ENCODE peak calls at places on chromosomes 1 and 21, in six cellular contexts. One of them, this sample, is unnamed.

GRCh38 chr1:234979316-234980223 is 149.1 kb downstream of the TOMM20 start:
- DNase-seq in H9: no peak
- DNase-seq in H1: no peak
- DNase-seq in IMR-90: no peak
- DNase-seq in mesenchymal stem cell: no peak
- DNase-seq in trophoblast cell: no peak
- DNase-seq in this sample: no peak

GRCh38 chr1:232459087-232459486 is 170.8 kb downstream of the SIPA1L2 start:
- DNase-seq in H9: no peak
- DNase-seq in H1: no peak
- DNase-seq in IMR-90: no peak
- DNase-seq in mesenchymal stem cell: no peak
- DNase-seq in trophoblast cell: no peak
- DNase-seq in this sample: no peak

GRCh38 chr1:12640958-12641272 is 3.0 kb upstream of the AADACL4 start:
- DNase-seq in H9: no peak
- DNase-seq in H1: no peak
- DNase-seq in IMR-90: no peak
- DNase-seq in mesenchymal stem cell: no peak
- DNase-seq in trophoblast cell: no peak
- DNase-seq in this sample: no peak

GRCh38 chr1:182552527-182552926 is 36.5 kb downstream of the RNASEL start:
- DNase-seq in H9: no peak
- DNase-seq in H1: no peak
- DNase-seq in IMR-90: peak
- DNase-seq in mesenchymal stem cell: no peak
- DNase-seq in trophoblast cell: no peak
- DNase-seq in this sample: no peak

GRCh38 chr1:112544011-112544688 is 35.4 kb downstream of the WNT2B start:
- DNase-seq in H9: no peak
- DNase-seq in H1: no peak
- DNase-seq in IMR-90: peak
- DNase-seq in mesenchymal stem cell: peak
- DNase-seq in trophoblast cell: peak
- DNase-seq in this sample: no peak

GRCh38 chr1:229758101-229759036 is 132.3 kb downstream of the URB2 start:
- DNase-seq in H9: no peak
- DNase-seq in H1: no peak
- DNase-seq in IMR-90: peak
- DNase-seq in mesenchymal stem cell: no peak
- DNase-seq in trophoblast cell: peak
- DNase-seq in this sample: no peak

GRCh38 chr21:42093991-42094417 is 22.9 kb downstream of the UMODL1 start:
- DNase-seq in H9: no peak
- DNase-seq in H1: no peak
- DNase-seq in IMR-90: peak
- DNase-seq in mesenchymal stem cell: peak
- DNase-seq in trophoblast cell: peak
- DNase-seq in this sample: no peak

GRCh38 chr1:227298532-227299174 is 19.6 kb downstream of the CDC42BPA start:
- DNase-seq in H9: no peak
- DNase-seq in H1: no peak
- DNase-seq in IMR-90: no peak
- DNase-seq in mesenchymal stem cell: peak
- DNase-seq in trophoblast cell: no peak
- DNase-seq in this sample: no peak

GRCh38 chr1:2644591-2645101 is 11.8 kb upstream of the MMEL1 start:
- DNase-seq in H9: no peak
- DNase-seq in H1: no peak
- DNase-seq in IMR-90: no peak
- DNase-seq in mesenchymal stem cell: no peak
- DNase-seq in trophoblast cell: no peak
- DNase-seq in this sample: no peak

GRCh38 chr1:59013276-59013927 is 229.6 kb upstream of the JUN start:
- DNase-seq in H9: peak
- DNase-seq in H1: peak
- DNase-seq in IMR-90: peak
- DNase-seq in mesenchymal stem cell: peak
- DNase-seq in trophoblast cell: no peak
- DNase-seq in this sample: peak

GRCh38 chr1:58779837-58780585 is 3.8 kb downstream of the JUN start:
- DNase-seq in H9: peak
- DNase-seq in H1: no peak
- DNase-seq in IMR-90: peak
- DNase-seq in mesenchymal stem cell: peak
- DNase-seq in trophoblast cell: peak
- DNase-seq in this sample: no peak

GRCh38 chr21:46065215-46065992 is 32.5 kb upstream of the COL6A2 start:
- DNase-seq in H9: peak
- DNase-seq in H1: no peak
- DNase-seq in IMR-90: peak
- DNase-seq in mesenchymal stem cell: peak
- DNase-seq in trophoblast cell: peak
- DNase-seq in this sample: no peak

GRCh38 chr1:163035791-163036249 is 33.3 kb upstream of the RGS4 start:
- DNase-seq in H9: no peak
- DNase-seq in H1: no peak
- DNase-seq in IMR-90: peak
- DNase-seq in mesenchymal stem cell: peak
- DNase-seq in trophoblast cell: peak
- DNase-seq in this sample: no peak

GRCh38 chr1:240946926-240947325 is 335.0 kb upstream of the GREM2 start:
- DNase-seq in H9: no peak
- DNase-seq in H1: no peak
- DNase-seq in IMR-90: peak
- DNase-seq in mesenchymal stem cell: peak
- DNase-seq in trophoblast cell: peak
- DNase-seq in this sample: no peak

GRCh38 chr1:94017155-94017829 is 103.7 kb downstream of the ABCA4 start:
- DNase-seq in H9: no peak
- DNase-seq in H1: no peak
- DNase-seq in IMR-90: no peak
- DNase-seq in mesenchymal stem cell: no peak
- DNase-seq in trophoblast cell: no peak
- DNase-seq in this sample: no peak

DNA sequence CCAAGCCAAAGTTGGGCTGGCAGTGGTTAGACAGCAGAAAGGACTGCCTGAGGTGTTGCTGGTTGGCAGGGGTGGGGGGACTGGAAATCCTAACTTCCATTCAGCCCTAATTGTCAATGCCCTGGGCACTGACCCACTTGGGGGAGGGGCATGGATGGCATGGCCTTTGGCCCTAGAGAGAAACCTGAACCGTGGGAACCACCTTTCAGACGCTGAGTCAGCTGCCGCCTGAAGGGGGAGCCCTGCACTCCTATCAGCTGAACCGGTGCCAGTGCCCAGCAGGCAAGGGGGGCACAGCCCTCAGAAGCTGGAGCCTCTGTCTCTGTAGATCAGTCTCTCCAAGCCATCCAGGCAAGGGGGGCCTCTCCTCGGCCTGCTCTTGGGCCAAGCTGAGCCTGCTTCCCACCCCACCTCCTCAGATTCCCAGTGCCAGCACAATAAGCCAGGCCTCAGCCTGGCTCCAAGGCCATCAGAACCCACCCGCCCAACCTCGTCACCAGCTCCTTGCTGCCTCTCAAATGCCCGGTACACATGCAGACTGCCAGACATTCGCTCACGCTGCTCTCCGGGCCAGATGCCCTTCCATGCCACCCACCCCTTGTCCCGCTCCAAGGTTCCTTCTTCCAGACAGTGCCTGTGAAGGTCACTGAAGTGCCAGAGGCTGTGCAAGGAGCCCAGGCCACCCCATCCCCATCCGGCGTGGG is 11.6 kb downstream of the TINAGL1 start:
- DNase-seq in H9: peak
- DNase-seq in H1: no peak
- DNase-seq in IMR-90: no peak
- DNase-seq in mesenchymal stem cell: peak
- DNase-seq in trophoblast cell: no peak
- DNase-seq in this sample: peak
- H2AK5ac ChIP-seq in H9: no peak
- H2AK5ac ChIP-seq in H1: peak
- H2AK5ac ChIP-seq in IMR-90: no peak
- H2AK5ac ChIP-seq in mesenchymal stem cell: peak
- H2AK5ac ChIP-seq in trophoblast cell: peak
- H2AK5ac ChIP-seq in this sample: peak

GRCh38 chr1:75736016-75736415 is 11.5 kb downstream of the ACADM start:
- DNase-seq in H9: no peak
- DNase-seq in H1: no peak
- DNase-seq in IMR-90: no peak
- DNase-seq in mesenchymal stem cell: no peak
- DNase-seq in trophoblast cell: no peak
- DNase-seq in this sample: no peak
- H4K91ac ChIP-seq in H9: no peak
- H4K91ac ChIP-seq in H1: no peak
- H4K91ac ChIP-seq in IMR-90: no peak
- H4K91ac ChIP-seq in mesenchymal stem cell: no peak
- H4K91ac ChIP-seq in trophoblast cell: no peak
- H4K91ac ChIP-seq in this sample: no peak

DNA sequence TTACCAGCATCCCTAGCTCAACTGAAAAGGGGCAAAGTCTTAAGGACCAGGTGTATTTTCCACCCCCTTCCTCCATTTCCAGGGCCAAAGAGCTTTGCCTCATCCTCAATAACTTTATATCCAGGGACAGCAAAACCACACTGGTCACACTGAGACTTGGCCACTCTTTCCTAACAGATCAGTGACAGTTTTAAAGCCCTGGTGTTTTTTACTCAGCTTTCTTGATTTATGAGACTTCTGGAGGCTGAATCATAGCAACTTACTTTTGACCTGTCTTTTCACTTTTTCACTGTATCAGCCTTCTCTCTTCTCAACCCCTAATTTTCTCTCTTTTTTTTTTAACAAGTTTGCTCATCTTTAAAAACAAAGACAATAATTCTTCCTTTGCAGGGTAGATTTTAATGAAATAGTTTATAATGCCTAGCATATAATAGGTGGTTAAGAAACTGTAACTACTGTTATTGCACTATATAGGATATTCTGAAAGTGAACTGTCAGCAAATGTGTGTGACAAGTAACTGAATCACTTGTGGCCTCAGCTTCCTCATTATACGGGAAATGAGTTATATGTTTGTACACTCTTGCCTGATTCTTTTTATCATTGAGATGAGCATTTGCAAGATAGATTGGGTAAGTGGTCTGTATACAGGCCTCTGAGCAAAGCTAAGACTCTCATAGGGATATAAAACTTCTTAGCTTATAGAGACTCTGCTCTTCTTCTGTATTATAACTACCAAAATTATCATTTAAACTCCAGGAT is 19.7 kb upstream of the DYNLT5 start:
- DNase-seq in H9: no peak
- DNase-seq in H1: no peak
- DNase-seq in IMR-90: peak
- DNase-seq in mesenchymal stem cell: peak
- DNase-seq in trophoblast cell: no peak
- DNase-seq in this sample: no peak
- H2AK5ac ChIP-seq in H9: no peak
- H2AK5ac ChIP-seq in H1: no peak
- H2AK5ac ChIP-seq in IMR-90: no peak
- H2AK5ac ChIP-seq in mesenchymal stem cell: no peak
- H2AK5ac ChIP-seq in trophoblast cell: no peak
- H2AK5ac ChIP-seq in this sample: no peak

DNA sequence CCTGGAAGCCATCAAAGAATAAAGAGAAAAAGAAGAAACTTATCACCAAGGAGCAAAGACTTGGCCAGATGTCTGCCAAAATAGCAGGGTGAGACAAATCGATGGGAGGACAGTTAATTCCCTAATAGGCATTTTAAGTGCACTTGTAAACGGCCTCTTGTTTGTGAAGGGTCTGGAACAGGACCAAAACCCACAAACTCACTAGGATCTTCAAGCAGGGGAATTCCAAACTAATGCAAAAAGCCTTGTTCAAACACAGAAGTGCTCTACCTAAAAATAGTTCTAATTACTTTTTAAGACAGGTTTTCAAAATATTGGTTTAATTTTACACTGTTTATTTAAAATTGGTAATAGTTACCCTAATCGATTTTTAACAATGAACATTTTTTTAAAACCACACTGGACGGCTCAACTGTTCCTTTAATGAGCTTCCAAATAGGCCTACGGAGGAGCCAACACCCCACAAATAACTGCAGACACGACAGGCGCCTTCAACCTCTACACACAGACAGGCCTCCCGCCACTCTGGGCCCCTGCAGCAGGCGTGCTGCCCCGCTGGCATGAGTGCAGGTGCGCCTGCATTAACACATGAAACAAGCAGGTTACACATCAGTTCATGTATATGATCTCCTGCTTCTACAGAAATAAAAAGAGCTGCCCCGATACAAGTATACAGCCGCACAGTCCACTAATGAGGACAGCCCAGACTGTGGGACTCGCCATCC is 15.8 kb downstream of the UBE2G2 start:
- DNase-seq in H9: no peak
- DNase-seq in H1: no peak
- DNase-seq in IMR-90: peak
- DNase-seq in mesenchymal stem cell: peak
- DNase-seq in trophoblast cell: no peak
- DNase-seq in this sample: no peak
- H4K91ac ChIP-seq in H9: no peak
- H4K91ac ChIP-seq in H1: no peak
- H4K91ac ChIP-seq in IMR-90: no peak
- H4K91ac ChIP-seq in mesenchymal stem cell: no peak
- H4K91ac ChIP-seq in trophoblast cell: no peak
- H4K91ac ChIP-seq in this sample: no peak

DNA sequence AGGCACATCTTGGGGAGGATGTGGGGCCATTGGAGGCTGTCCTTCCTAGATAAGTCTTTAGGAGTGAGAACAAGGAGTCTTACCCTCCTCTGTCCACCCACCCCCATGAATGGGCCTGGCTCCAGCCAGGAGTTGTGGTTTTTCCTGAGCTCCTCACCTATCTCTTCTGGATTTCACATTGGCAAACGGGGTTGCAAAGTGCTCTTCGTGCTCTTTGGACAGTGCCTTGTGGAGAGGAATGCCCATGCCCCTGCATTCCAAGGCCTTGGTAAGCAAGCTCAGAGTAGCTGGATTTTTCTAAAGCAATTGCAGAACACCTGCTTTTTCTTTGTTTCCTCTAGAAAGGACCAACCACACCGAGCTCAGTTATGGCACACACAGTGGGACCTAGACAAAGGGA is 152.1 kb upstream of the CAMK1G start:
- DNase-seq in H9: no peak
- DNase-seq in H1: no peak
- DNase-seq in IMR-90: no peak
- DNase-seq in mesenchymal stem cell: no peak
- DNase-seq in trophoblast cell: no peak
- DNase-seq in this sample: no peak
- H2AK5ac ChIP-seq in H9: no peak
- H2AK5ac ChIP-seq in H1: peak
- H2AK5ac ChIP-seq in IMR-90: no peak
- H2AK5ac ChIP-seq in mesenchymal stem cell: no peak
- H2AK5ac ChIP-seq in trophoblast cell: peak
- H2AK5ac ChIP-seq in this sample: no peak

GRCh38 chr1:150976401-150976821 is 1.8 kb upstream of the CERS2 start:
- DNase-seq in H9: no peak
- DNase-seq in H1: no peak
- DNase-seq in IMR-90: no peak
- DNase-seq in mesenchymal stem cell: no peak
- DNase-seq in trophoblast cell: no peak
- DNase-seq in this sample: no peak
- H4K91ac ChIP-seq in H9: no peak
- H4K91ac ChIP-seq in H1: peak
- H4K91ac ChIP-seq in IMR-90: peak
- H4K91ac ChIP-seq in mesenchymal stem cell: no peak
- H4K91ac ChIP-seq in trophoblast cell: no peak
- H4K91ac ChIP-seq in this sample: no peak